ENCODE peak calls at places on chromosome X, in seven cellular contexts. C, Y, B, O, W, G and X are unnamed samples.

GRCh38 chrX:20218809-20219505 is 47.8 kb downstream of the RPS6KA3 start:
- DNase-seq in C (no peak), Y (no peak), B (no peak), O (no peak), W (no peak), G (no peak), X (no peak)

GRCh38 chrX:50978920-50979660 is 68.6 kb downstream of the BMP15 start:
- DNase-seq in C (no peak), Y (no peak), B (no peak), O (no peak), W (no peak), G (no peak), X (no peak)

GRCh38 chrX:101163166-101163565 is 56.4 kb upstream of the DRP2 start:
- DNase-seq in C (no peak), Y (no peak), B (no peak), O (no peak), W (no peak), G (no peak), X (no peak)

GRCh38 chrX:139204903-139205667 is 325.5 kb upstream of the F9 start:
- DNase-seq in C (no peak), Y (no peak), B (no peak), O (no peak), W (no peak), G (peak), X (no peak)

GRCh38 chrX:8783100-8784098 is 17.8 kb downstream of the FAM9A start:
- DNase-seq in C (peak), Y (peak), B (peak), O (no peak), W (no peak), G (peak), X (no peak)

GRCh38 chrX:137573356-137574101 is 7.6 kb downstream of the ZIC3 start:
- DNase-seq in C (peak), Y (no peak), B (no peak), O (no peak), W (no peak), G (no peak), X (no peak)

GRCh38 chrX:14529288-14529989 is at the start of gene GLRA2:
- DNase-seq in C (peak), Y (no peak), B (peak), O (no peak), W (no peak), G (no peak), X (no peak)

GRCh38 chrX:25873196-25873595 is 264.9 kb upstream of the MAGEB18 start:
- DNase-seq in C (no peak), Y (no peak), B (no peak), O (no peak), W (no peak), G (no peak), X (no peak)

GRCh38 chrX:57587607-57588006 is 4.2 kb upstream of the ZXDB start:
- DNase-seq in C (no peak), Y (no peak), B (no peak), O (no peak), W (no peak), G (no peak), X (no peak)

GRCh38 chrX:14029039-14029424 is 660 bp downstream of the GEMIN8 start:
- DNase-seq in C (no peak), Y (no peak), B (no peak), O (no peak), W (no peak), G (peak), X (no peak)

GRCh38 chrX:64570204-64570603 is 175.0 kb upstream of the MTMR8 start:
- DNase-seq in C (no peak), Y (no peak), B (no peak), O (no peak), W (no peak), G (no peak), X (no peak)

GRCh38 chrX:109714340-109714958 is 18.6 kb downstream of the ACSL4 start:
- DNase-seq in C (no peak), Y (no peak), B (no peak), O (no peak), W (no peak), G (no peak), X (no peak)

GRCh38 chrX:96713303-96713702 is 28.7 kb downstream of the DIAPH2 start:
- DNase-seq in C (no peak), Y (no peak), B (no peak), O (no peak), W (no peak), G (no peak), X (no peak)

GRCh38 chrX:154735695-154736393 is 15.0 kb downstream of the GAB3 start:
- DNase-seq in C (no peak), Y (no peak), B (no peak), O (no peak), W (peak), G (no peak), X (no peak)

GRCh38 chrX:1477801-1478458 is 25.2 kb upstream of the ASMTL start:
- DNase-seq in C (no peak), Y (peak), B (no peak), O (peak), W (no peak), G (no peak), X (no peak)

GRCh38 chrX:2708601-2709200 is 17.6 kb downstream of the CD99 start:
- DNase-seq in C (no peak), Y (no peak), B (no peak), O (no peak), W (no peak), G (no peak), X (no peak)

GRCh38 chrX:2401201-2401589 is 99.6 kb downstream of the DHRSX start:
- DNase-seq in C (no peak), Y (no peak), B (no peak), O (no peak), W (no peak), G (no peak), X (no peak)

DNA sequence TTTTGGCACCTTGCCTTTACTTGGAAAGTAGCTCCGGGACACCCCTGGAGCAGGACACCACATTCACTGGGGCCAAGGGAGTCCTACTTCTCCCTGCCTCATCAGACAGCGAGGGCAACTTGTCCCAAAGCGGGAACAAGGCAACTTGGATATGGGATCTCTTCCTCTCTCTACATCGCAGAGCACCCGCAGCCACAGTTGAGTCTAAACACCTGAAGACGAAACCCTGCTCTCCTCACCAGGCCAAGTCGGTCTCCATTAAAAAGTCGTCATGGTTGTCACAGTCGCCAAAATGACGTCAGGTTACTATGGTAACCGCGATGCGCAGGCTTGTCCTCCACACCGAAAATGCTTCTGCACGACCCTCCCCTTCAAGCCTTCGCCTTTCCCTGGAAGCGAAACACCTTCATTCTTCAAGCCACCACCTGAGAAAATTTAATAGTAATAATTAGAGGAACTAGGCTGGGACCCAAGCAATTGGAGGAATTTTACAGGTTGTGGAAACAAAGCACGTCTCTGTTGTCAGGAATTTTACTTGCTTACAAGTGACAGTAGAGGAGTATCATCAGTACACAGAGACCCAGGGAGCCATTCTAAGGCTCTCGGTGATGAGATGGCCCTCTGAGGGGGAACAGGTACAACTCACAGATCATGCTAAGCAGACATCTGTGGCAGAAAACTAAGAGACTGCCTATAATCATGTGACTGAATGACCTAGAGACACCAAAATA is 30.5 kb upstream of the TCEAL4 start:
- DNase-seq in C (no peak), Y (peak), B (peak), O (no peak), W (no peak), G (peak), X (peak)
- H3K27ac ChIP-seq in C (no peak), Y (peak), B (peak), O (no peak), W (no peak), G (peak), X (no peak)

GRCh38 chrX:107683931-107684330 is 55.6 kb downstream of the PRPS1 start:
- DNase-seq in C (no peak), Y (no peak), B (no peak), O (no peak), W (no peak), G (no peak), X (no peak)

GRCh38 chrX:107686026-107686425 is 57.7 kb downstream of the PRPS1 start:
- DNase-seq in C (no peak), Y (no peak), B (no peak), O (no peak), W (no peak), G (no peak), X (no peak)

GRCh38 chrX:107687445-107687844 is 59.1 kb downstream of the PRPS1 start:
- DNase-seq in C (no peak), Y (no peak), B (no peak), O (no peak), W (no peak), G (no peak), X (no peak)

GRCh38 chrX:107684956-107685385 is 56.7 kb downstream of the PRPS1 start:
- DNase-seq in C (no peak), Y (no peak), B (no peak), O (peak), W (peak), G (no peak), X (no peak)

DNA sequence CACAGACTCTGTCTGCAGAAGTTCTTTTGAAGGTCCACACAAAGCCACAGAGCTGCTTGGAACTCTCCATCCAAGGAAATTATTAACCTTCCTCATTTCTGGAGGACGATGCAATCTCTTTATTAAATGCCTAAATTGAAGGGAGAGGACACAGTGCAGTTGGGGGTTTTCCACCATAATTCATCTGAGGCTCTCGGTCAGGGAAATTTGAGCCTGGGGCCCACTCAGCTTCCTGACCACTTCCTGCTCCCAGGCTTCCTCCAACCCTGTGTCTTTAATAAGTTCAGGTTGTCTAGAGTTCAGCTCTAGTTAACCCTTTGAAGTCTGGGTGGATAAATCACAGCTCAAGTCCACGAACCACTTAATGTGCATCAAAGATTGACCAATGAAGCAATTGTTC is 58.5 kb downstream of the PRPS1 start:
- DNase-seq in C (no peak), Y (no peak), B (no peak), O (no peak), W (no peak), G (no peak), X (no peak)
- H3K27ac ChIP-seq in C (no peak), Y (no peak), B (no peak), O (no peak), W (no peak), G (no peak), X (no peak)

GRCh38 chrX:39020051-39020669 is 218.9 kb downstream of the MID1IP1 start:
- DNase-seq in C (no peak), Y (no peak), B (no peak), O (no peak), W (no peak), G (no peak), X (no peak)
- H3K27ac ChIP-seq in C (no peak), Y (no peak), B (no peak), O (no peak), W (no peak), G (no peak), X (no peak)

DNA sequence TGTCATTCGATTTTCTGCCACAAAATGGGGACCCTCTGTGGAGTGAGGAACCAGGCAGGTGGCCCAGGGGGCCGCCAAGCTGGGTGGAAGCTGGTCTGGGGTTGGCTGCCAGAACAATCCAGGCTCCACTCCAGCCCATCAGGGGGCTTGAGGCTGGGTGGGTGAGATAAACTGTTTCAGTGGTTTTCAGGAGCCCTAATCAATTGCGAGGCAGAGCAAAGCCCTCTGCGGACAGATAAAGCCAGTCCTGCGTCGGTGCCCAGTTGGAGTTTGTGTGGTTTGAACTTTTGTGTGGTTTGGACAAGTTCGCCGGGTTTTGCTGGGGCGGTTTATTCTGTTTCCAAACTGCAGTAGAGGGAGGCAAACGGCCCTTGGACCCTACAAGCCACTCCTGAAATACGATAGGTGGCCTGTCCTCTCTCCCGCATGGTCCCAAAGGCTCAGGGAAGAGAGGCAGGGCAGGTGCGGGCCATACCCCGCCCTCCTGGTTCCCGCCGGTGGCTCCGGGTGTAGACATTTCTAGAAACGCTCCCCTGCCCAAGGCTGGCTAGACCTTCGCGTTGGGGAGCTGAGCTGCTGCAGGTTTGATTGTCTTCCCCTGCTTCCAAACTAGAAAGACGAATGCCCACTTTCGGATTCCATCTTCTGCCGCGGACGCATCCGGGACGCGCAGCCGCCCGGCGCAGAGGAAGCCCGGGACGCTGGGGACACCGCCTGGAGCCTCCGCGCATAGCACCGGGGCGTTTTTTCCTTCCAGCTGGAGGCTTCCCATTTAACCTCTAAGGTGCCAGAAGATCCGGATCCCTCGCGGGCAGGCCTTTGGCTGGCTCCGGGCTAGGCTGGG is 169.0 kb upstream of the BCOR start:
- DNase-seq in C (peak), Y (peak), B (peak), O (no peak), W (peak), G (peak), X (peak)
- H3K27ac ChIP-seq in C (no peak), Y (no peak), B (peak), O (peak), W (peak), G (peak), X (no peak)